ENCODE peak calls at places on chromosome 2, in four cellular contexts. A, Z, B and Y are unnamed samples.

GRCh38 chr2:27085670-27086089 is 892 bp upstream of the KHK start:
- DNase-seq in Z (peak), A (no peak), B (no peak), Y (peak)

GRCh38 chr2:77458216-77458615 is 64.0 kb downstream of the LRRTM4 start:
- DNase-seq in A (no peak), Z (no peak), B (no peak), Y (no peak)

GRCh38 chr2:18742382-18742781 is 153.0 kb upstream of the NT5C1B start:
- DNase-seq in A (no peak), Z (no peak), B (no peak), Y (no peak)

GRCh38 chr2:127449898-127450297 is 31.7 kb downstream of the PROC start:
- DNase-seq in A (no peak), Z (no peak), B (no peak), Y (no peak)

GRCh38 chr2:181411105-181411849 is 45.9 kb upstream of the ITGA4 start:
- DNase-seq in Z (no peak), A (no peak), B (peak), Y (no peak)

GRCh38 chr2:129619471-129619870 is 360.0 kb upstream of the RAB6C start:
- DNase-seq in Z (no peak), B (no peak), A (no peak), Y (no peak)

GRCh38 chr2:100286318-100286717 is 36.0 kb downstream of the LONRF2 start:
- DNase-seq in B (no peak), Z (no peak), A (no peak), Y (no peak)

GRCh38 chr2:189412330-189412953 is 28.8 kb upstream of the WDR75 start:
- DNase-seq in B (no peak), A (peak), Z (peak), Y (peak)

GRCh38 chr2:17233157-17233556 is 285.1 kb downstream of the RAD51AP2 start:
- DNase-seq in Z (no peak), A (no peak), B (no peak), Y (no peak)

GRCh38 chr2:42558827-42559226 is 9.6 kb upstream of the MTA3 start:
- DNase-seq in Z (no peak), B (no peak), A (peak), Y (no peak)

GRCh38 chr2:197278804-197279763 is 31.5 kb downstream of the ANKRD44 start:
- DNase-seq in A (no peak), B (no peak), Z (no peak), Y (no peak)

GRCh38 chr2:38610851-38611801 is 8.4 kb upstream of the HNRNPLL start:
- DNase-seq in B (no peak), A (peak), Z (no peak), Y (no peak)

GRCh38 chr2:180130403-180130802 is 123.3 kb upstream of the CWC22 start:
- DNase-seq in A (no peak), Z (no peak), B (no peak), Y (no peak)

GRCh38 chr2:112141623-112142001 is 3.4 kb downstream of the FBLN7 start:
- DNase-seq in B (no peak), Z (no peak), A (no peak), Y (no peak)

GRCh38 chr2:88933980-88934379 is 242.5 kb downstream of the RPIA start:
- DNase-seq in A (peak), B (no peak), Z (no peak), Y (no peak)

GRCh38 chr2:214261683-214262082 is 149.2 kb upstream of the VWC2L start:
- DNase-seq in A (no peak), Z (no peak), B (no peak), Y (no peak)

GRCh38 chr2:109020217-109020637 is 31.2 kb upstream of the EDAR start:
- DNase-seq in B (no peak), Z (no peak), A (peak), Y (no peak)

GRCh38 chr2:190791347-190791982 is 89.2 kb upstream of the GLS start:
- DNase-seq in A (no peak), B (no peak), Z (no peak), Y (no peak)

GRCh38 chr2:231985823-231986261 is 24.3 kb downstream of the DIS3L2 start:
- DNase-seq in B (no peak), Z (peak), A (no peak), Y (no peak)

GRCh38 chr2:122031544-122032263 is 276.3 kb downstream of the TSN start:
- DNase-seq in A (no peak), Z (no peak), B (no peak), Y (no peak)

GRCh38 chr2:64854773-64855237 is 134.4 kb upstream of the SLC1A4 start:
- DNase-seq in A (no peak), Z (peak), B (no peak), Y (peak)

GRCh38 chr2:39144411-39144810 is 23.6 kb upstream of the SOS1 start:
- DNase-seq in Z (no peak), A (no peak), B (no peak), Y (no peak)

GRCh38 chr2:26245231-26245732 is 543 bp downstream of the HADHB start:
- DNase-seq in Z (peak), A (peak), B (no peak), Y (no peak)

GRCh38 chr2:20796374-20796791 is 26.5 kb downstream of the LDAH start:
- DNase-seq in Z (no peak), B (no peak), A (peak), Y (no peak)

GRCh38 chr2:176136375-176137248 is 7.1 kb downstream of the HOXD8 start:
- DNase-seq in A (no peak), B (no peak), Z (no peak), Y (no peak)

GRCh38 chr2:42965196-42965595 is 172.8 kb upstream of the HAAO start:
- DNase-seq in B (no peak), A (no peak), Z (no peak), Y (no peak)

GRCh38 chr2:155689791-155690190 is 642.7 kb downstream of the NR4A2 start:
- DNase-seq in Z (no peak), A (no peak), B (no peak), Y (no peak)

GRCh38 chr2:178863856-178864620 is 56.8 kb upstream of the TTN start:
- DNase-seq in Z (no peak), A (no peak), B (no peak), Y (no peak)

GRCh38 chr2:38315707-38316333 is 61.3 kb downstream of the ATL2 start:
- DNase-seq in Z (peak), B (no peak), A (peak), Y (peak)

DNA sequence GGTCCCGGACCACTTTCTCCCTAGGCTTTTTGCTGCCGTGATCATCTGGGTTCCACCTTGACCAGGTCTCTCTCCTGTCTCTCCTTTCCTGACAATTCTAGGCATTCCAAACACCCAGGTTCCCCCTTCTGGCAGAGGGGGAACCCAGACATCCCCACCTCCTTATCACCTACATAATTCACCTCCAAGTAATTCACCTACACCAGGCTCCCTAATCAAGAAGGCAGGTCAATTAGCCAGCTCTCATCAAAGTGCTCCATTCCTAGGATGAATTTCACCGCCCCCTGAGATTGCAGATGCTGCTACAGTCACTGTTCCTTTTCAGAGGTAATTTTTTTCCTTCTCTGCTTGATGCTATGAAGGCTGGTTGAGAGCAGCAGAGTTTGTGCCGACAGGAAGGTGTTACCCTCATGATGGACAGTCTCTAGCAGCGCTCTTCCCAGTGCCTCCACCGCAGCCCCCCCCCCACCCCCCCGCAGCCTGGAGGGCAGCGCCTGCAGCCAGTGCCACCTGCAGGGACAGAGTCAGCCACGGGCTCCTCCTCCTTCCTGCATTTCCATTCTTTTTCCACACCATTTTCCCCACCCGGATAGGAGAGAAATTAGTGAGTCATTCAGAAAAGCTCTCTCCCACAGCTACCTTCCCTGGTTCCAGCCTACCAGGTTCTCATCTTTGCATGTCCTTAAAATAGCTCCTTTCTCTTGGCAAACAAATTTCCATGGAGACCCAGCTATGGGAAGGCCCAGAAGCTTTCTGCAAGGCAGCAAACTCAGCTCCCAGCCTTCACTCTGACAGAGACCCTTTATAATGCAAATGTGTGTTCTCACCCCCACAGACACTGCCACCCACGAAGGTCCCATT is 42.1 kb upstream of the ATG16L1 start:
- DNase-seq in A (peak), B (peak), Z (peak), Y (peak)
- H3K4me2 ChIP-seq in A (no peak), B (peak), Z (no peak), Y (peak)

DNA sequence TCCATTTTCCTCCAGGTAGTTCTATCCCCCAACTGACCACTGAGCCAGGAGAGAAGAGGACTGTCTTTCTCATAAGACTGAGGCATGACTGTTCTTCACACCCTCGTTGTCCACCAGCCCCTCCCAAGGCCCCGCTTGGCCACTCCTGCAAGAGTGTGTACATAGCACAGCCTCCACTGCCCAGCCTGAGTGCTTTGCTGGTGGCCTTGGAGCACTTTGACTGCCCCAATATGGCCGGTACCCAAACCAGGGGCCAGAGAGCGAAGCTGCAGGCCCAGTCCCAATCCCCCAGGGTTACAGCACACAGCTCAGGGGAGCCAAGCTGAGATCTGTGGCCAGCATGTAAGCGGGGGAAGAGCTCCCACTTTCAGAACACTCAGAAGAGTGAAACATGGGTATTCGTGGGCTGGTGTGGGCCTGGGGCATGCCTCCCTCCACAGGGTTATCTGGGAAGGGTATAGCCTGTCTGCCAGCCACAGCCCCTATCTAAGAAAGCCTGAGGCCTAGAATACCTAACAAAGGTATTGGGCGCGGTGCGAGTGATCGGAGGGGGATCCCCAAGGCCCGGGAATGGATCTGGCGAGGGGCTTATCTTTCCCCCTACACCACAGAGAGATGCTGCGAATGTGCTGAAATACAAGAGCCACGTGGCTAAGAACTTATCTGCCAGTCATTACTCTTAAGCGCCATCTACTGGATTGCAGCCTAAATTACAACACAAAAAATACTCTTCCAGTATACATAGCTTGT is 163.8 kb downstream of the WDPCP start:
- DNase-seq in Z (peak), B (peak), A (peak), Y (peak)
- TF ChIP-seq PHF8 in Z (no peak), B (no peak), A (no peak), Y (no peak)

GRCh38 chr2:220513573-220514288 is 886.3 kb downstream of the SLC4A3 start:
- DNase-seq in Z (no peak), A (no peak), B (no peak), Y (no peak)

GRCh38 chr2:220512419-220512818 is 885.0 kb downstream of the SLC4A3 start:
- DNase-seq in Z (no peak), B (no peak), A (no peak), Y (no peak)

GRCh38 chr2:220510668-220511067 is 883.2 kb downstream of the SLC4A3 start:
- DNase-seq in Z (no peak), A (no peak), B (no peak), Y (no peak)

GRCh38 chr2:220506466-220506865 is 879.0 kb downstream of the SLC4A3 start:
- DNase-seq in B (no peak), A (no peak), Z (no peak), Y (no peak)

GRCh38 chr2:220509921-220510320 is 882.5 kb downstream of the SLC4A3 start:
- DNase-seq in B (no peak), A (no peak), Z (no peak), Y (no peak)
- H3K4me2 ChIP-seq in B (no peak), A (no peak), Z (no peak), Y (no peak)

GRCh38 chr2:120395686-120396518 is 50.0 kb downstream of the INHBB start:
- DNase-seq in A (peak), B (no peak), Z (no peak), Y (peak)
- TF ChIP-seq PHF8 in A (no peak), B (no peak), Z (no peak), Y (no peak)

DNA sequence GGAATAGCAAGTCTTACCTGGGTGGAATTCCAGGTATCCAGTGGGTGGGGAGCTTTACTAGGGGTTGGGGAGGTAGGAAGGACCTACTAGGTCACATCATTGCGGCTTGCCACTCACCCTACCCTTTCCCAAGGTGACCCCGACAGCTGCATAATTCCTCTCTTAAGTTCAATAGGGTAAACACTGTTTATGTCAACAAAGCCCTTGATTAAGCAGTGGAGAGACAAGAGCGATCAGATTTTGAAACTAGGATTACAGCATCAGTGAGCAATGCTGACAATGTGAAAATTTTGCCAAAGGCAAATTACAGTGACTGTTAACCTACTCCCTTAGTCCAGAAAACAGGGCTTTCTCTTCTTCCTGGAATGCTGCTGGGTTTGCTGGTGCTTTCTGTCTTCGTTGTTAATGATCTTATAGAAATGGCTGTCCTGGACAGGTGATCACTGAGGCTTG is 14.5 kb downstream of the SLC19A3 start:
- DNase-seq in B (peak), A (peak), Z (no peak), Y (peak)
- H3K4me2 ChIP-seq in B (no peak), A (peak), Z (no peak), Y (peak)

GRCh38 chr2:54261537-54261936 is 5.5 kb upstream of the TSPYL6 start:
- DNase-seq in A (peak), Z (no peak), B (no peak), Y (no peak)
- TF ChIP-seq PHF8 in A (no peak), Z (no peak), B (no peak), Y (no peak)

GRCh38 chr2:226030369-226031077 is 631.0 kb downstream of the NYAP2 start:
- DNase-seq in A (peak), Z (no peak), B (no peak), Y (no peak)
- H3K4me2 ChIP-seq in A (peak), Z (no peak), B (peak), Y (peak)

DNA sequence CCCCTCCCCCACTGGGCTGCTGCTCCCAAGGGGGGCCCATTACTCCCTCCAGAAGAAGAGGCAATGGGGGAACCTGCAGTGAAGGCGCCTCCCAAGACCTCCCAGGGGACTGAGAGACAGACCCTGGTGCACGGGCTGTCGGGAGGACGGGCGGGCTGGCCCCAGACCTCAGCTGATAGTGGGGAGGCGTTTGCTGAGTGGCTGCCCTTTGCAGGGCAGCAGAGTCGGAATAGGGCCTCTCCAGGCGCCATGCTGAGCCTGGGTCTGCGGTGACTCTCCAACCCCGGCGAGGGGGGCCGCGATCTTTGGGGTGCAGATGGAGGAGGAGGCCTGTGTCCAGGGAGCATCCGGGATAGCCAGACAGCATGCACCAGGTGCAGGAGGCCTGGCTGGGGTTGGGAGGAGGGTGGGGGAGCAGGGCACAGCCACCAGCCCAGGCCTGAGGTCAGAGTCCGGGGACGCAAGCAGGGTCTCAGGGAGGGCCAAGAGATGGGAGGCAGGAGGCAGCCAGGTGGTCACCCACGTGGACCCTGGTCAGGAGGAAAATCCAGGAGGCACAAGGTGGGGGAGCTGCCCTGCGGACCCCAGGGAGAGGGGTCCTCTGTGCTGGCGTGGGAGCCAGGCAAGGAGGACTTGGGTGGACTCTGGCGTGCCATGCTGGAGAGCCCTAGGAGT is 11.0 kb downstream of the CROCC2 start:
- DNase-seq in A (no peak), Z (no peak), B (no peak), Y (no peak)
- TF ChIP-seq PHF8 in A (no peak), Z (no peak), B (no peak), Y (no peak)

GRCh38 chr2:97967216-97967592 is 28.5 kb downstream of the TMEM131 start:
- DNase-seq in A (no peak), B (no peak), Z (no peak), Y (no peak)

GRCh38 chr2:97965146-97965545 is 30.6 kb downstream of the TMEM131 start:
- DNase-seq in B (no peak), A (no peak), Z (no peak), Y (no peak)

GRCh38 chr2:97968228-97968627 is 27.5 kb downstream of the TMEM131 start:
- DNase-seq in B (no peak), Z (no peak), A (no peak), Y (no peak)

GRCh38 chr2:97963880-97964279 is 31.9 kb downstream of the TMEM131 start:
- DNase-seq in A (no peak), Z (no peak), B (no peak), Y (no peak)

DNA sequence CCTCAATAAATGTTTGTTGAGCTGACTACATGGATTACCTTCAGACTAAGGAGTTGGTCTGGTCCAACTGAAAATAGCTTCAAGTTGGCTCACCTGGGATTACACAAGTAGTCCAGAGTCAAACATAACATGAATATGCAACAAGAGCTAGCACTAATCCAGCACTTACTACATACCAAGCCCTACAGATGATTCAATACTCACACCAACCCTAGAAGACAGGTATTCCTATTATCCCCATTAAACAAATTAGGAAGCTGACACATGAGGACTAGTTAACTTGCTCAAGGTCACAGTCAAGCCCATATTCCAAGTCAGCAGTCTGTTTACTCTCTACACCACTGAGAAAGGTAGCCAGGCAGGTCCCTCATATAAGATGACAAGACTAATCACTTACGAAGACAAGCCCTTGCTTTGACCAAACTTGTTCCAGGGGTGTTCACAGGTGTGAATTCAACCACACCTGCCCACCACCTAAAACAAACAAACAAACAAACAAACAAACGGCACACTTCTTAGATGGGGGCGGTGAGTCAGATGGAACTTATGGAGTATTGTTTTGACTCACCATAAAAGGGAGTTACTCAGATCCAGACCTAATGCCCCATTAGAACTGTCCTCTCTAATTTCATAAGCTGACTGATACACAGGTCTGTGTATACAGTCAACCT is 29.1 kb downstream of the TMEM131 start:
- DNase-seq in Z (no peak), B (no peak), A (peak), Y (no peak)
- H3K4me2 ChIP-seq in Z (no peak), B (no peak), A (no peak), Y (peak)